ENCODE peak calls at places on chromosomes 3 and 15, in ten cellular contexts. One of them, this sample, is unnamed.

GRCh38 chr3:184154909-184155643 is at the start of gene DVL3:
- DNase-seq in fibroblast of lung: peak; percentile 55
- DNase-seq in lower lobe of right lung: peak; percentile 86
- DNase-seq in cardiac fibroblast: peak; percentile 57
- DNase-seq in GM23248: peak; percentile 75
- DNase-seq in B cell: peak; percentile 94
- DNase-seq in naive B cell: peak; percentile 57
- DNase-seq in tibial nerve: peak; percentile 33
- DNase-seq in GM04504: no peak
- DNase-seq in SHP77: peak; percentile 64
- DNase-seq in this sample: no peak

GRCh38 chr3:184908859-184909258 is 96.9 kb downstream of the VPS8 start:
- DNase-seq in fibroblast of lung: no peak
- DNase-seq in SHP77: no peak
- DNase-seq in lower lobe of right lung: no peak
- DNase-seq in B cell: no peak
- DNase-seq in naive B cell: no peak
- DNase-seq in GM23248: no peak
- DNase-seq in tibial nerve: no peak
- DNase-seq in GM04504: no peak
- DNase-seq in cardiac fibroblast: no peak
- DNase-seq in this sample: no peak

GRCh38 chr3:114155370-114155821 is 23.5 kb downstream of the DRD3 start:
- DNase-seq in SHP77: peak; percentile 31
- DNase-seq in lower lobe of right lung: no peak
- DNase-seq in fibroblast of lung: peak; percentile 16
- DNase-seq in GM04504: no peak
- DNase-seq in tibial nerve: no peak
- DNase-seq in GM23248: peak; percentile 47
- DNase-seq in cardiac fibroblast: peak; percentile 53
- DNase-seq in B cell: no peak
- DNase-seq in naive B cell: peak; percentile 12
- DNase-seq in this sample: peak; percentile 62

GRCh38 chr3:133890037-133890436 is 5.6 kb downstream of the RAB6B start:
- DNase-seq in lower lobe of right lung: no peak
- DNase-seq in cardiac fibroblast: no peak
- DNase-seq in fibroblast of lung: no peak
- DNase-seq in SHP77: no peak
- DNase-seq in GM23248: no peak
- DNase-seq in GM04504: no peak
- DNase-seq in B cell: no peak
- DNase-seq in tibial nerve: no peak
- DNase-seq in naive B cell: no peak
- DNase-seq in this sample: no peak

GRCh38 chr15:29593086-29593485 is 229.2 kb downstream of the TJP1 start:
- DNase-seq in lower lobe of right lung: no peak
- DNase-seq in fibroblast of lung: no peak
- DNase-seq in GM23248: no peak
- DNase-seq in SHP77: no peak
- DNase-seq in B cell: no peak
- DNase-seq in cardiac fibroblast: no peak
- DNase-seq in naive B cell: no peak
- DNase-seq in tibial nerve: no peak
- DNase-seq in GM04504: no peak
- DNase-seq in this sample: no peak

GRCh38 chr3:193240436-193240849 is 579 bp upstream of the PLAAT1 start:
- DNase-seq in GM23248: no peak
- DNase-seq in tibial nerve: no peak
- DNase-seq in cardiac fibroblast: no peak
- DNase-seq in SHP77: no peak
- DNase-seq in lower lobe of right lung: no peak
- DNase-seq in B cell: no peak
- DNase-seq in GM04504: no peak
- DNase-seq in naive B cell: no peak
- DNase-seq in fibroblast of lung: peak; percentile 44
- DNase-seq in this sample: no peak

GRCh38 chr15:57496946-57497944 is 94.5 kb upstream of the MYZAP start:
- DNase-seq in lower lobe of right lung: peak; percentile 49
- DNase-seq in cardiac fibroblast: no peak
- DNase-seq in SHP77: peak; percentile 97
- DNase-seq in naive B cell: no peak
- DNase-seq in fibroblast of lung: peak; percentile 62
- DNase-seq in tibial nerve: no peak
- DNase-seq in GM23248: no peak
- DNase-seq in B cell: no peak
- DNase-seq in GM04504: no peak
- DNase-seq in this sample: no peak

GRCh38 chr3:2540115-2540514 is 441.4 kb downstream of the CNTN4 start:
- DNase-seq in GM23248: no peak
- DNase-seq in tibial nerve: no peak
- DNase-seq in naive B cell: no peak
- DNase-seq in SHP77: no peak
- DNase-seq in GM04504: no peak
- DNase-seq in fibroblast of lung: no peak
- DNase-seq in lower lobe of right lung: no peak
- DNase-seq in cardiac fibroblast: no peak
- DNase-seq in B cell: no peak
- DNase-seq in this sample: no peak

GRCh38 chr3:136994772-136995516 is 37.2 kb downstream of the IL20RB start:
- DNase-seq in fibroblast of lung: peak; percentile 79
- DNase-seq in cardiac fibroblast: peak; percentile 93
- DNase-seq in GM04504: peak; percentile 93
- DNase-seq in lower lobe of right lung: peak; percentile 83
- DNase-seq in GM23248: peak; percentile 93
- DNase-seq in SHP77: no peak
- DNase-seq in B cell: no peak
- DNase-seq in naive B cell: no peak
- DNase-seq in tibial nerve: peak; percentile 84
- DNase-seq in this sample: no peak

GRCh38 chr3:128309026-128309425 is 155.7 kb downstream of the EEFSEC start:
- DNase-seq in tibial nerve: no peak
- DNase-seq in fibroblast of lung: no peak
- DNase-seq in lower lobe of right lung: no peak
- DNase-seq in SHP77: peak; percentile 85
- DNase-seq in GM23248: no peak
- DNase-seq in cardiac fibroblast: no peak
- DNase-seq in B cell: peak; percentile 3
- DNase-seq in GM04504: no peak
- DNase-seq in naive B cell: no peak
- DNase-seq in this sample: no peak

GRCh38 chr15:63291507-63291906 is 14.1 kb downstream of the APH1B start:
- DNase-seq in B cell: no peak
- DNase-seq in fibroblast of lung: peak; percentile 92
- DNase-seq in naive B cell: no peak
- DNase-seq in lower lobe of right lung: no peak
- DNase-seq in tibial nerve: no peak
- DNase-seq in cardiac fibroblast: peak; percentile 97
- DNase-seq in GM04504: peak; percentile 53
- DNase-seq in SHP77: no peak
- DNase-seq in GM23248: peak; percentile 87
- DNase-seq in this sample: no peak

GRCh38 chr3:81909756-81910155 is 148.3 kb upstream of the GBE1 start:
- DNase-seq in tibial nerve: no peak
- DNase-seq in lower lobe of right lung: no peak
- DNase-seq in naive B cell: no peak
- DNase-seq in fibroblast of lung: peak; percentile 23
- DNase-seq in GM04504: no peak
- DNase-seq in SHP77: no peak
- DNase-seq in cardiac fibroblast: no peak
- DNase-seq in B cell: no peak
- DNase-seq in GM23248: peak; percentile 11
- DNase-seq in this sample: no peak

This sample was measured in NT2/D1.